ENCODE peak calls at places on chromosomes 7 and 10, in ten cellular contexts. One of them, this sample, is unnamed.
A peak's percentile ranks its signal among the peaks of the same experiment; 100 is the strongest.

GRCh38 chr7:159031750-159032149 is 112.9 kb downstream of the VIPR2 start:
- DNase-seq in adipocyte: no peak
- DNase-seq in fibroblast of gingiva: no peak
- DNase-seq in C1 segment of cervical spinal cord: no peak
- DNase-seq in mesendoderm: no peak
- DNase-seq in NAMALWA: no peak
- DNase-seq in aorta: no peak
- DNase-seq in ELR: no peak
- DNase-seq in mesothelial cell of epicardium: no peak
- DNase-seq in stimulated activated CD8-positive, alpha-beta memory T cell treated with anti-CD3 and anti-CD28 coated beads, Interleukin-7, amount 100 ng/mL, for 48 hours: no peak
- DNase-seq in this sample: no peak

GRCh38 chr7:151079199-151079910 is 1.3 kb downstream of the FASTK start:
- DNase-seq in adipocyte: no peak
- DNase-seq in fibroblast of gingiva: no peak
- DNase-seq in C1 segment of cervical spinal cord: no peak
- DNase-seq in mesendoderm: no peak
- DNase-seq in NAMALWA: no peak
- DNase-seq in aorta: no peak
- DNase-seq in ELR: no peak
- DNase-seq in mesothelial cell of epicardium: no peak
- DNase-seq in stimulated activated CD8-positive, alpha-beta memory T cell treated with anti-CD3 and anti-CD28 coated beads, Interleukin-7, amount 100 ng/mL, for 48 hours: no peak
- DNase-seq in this sample: no peak

GRCh38 chr7:123341102-123341501 is 141.3 kb upstream of the SLC13A1 start:
- DNase-seq in adipocyte: no peak
- DNase-seq in fibroblast of gingiva: no peak
- DNase-seq in C1 segment of cervical spinal cord: no peak
- DNase-seq in mesendoderm: no peak
- DNase-seq in NAMALWA: no peak
- DNase-seq in aorta: no peak
- DNase-seq in ELR: no peak
- DNase-seq in mesothelial cell of epicardium: no peak
- DNase-seq in stimulated activated CD8-positive, alpha-beta memory T cell treated with anti-CD3 and anti-CD28 coated beads, Interleukin-7, amount 100 ng/mL, for 48 hours: no peak
- DNase-seq in this sample: no peak

GRCh38 chr7:139105037-139105382 is 4.5 kb downstream of the ZC3HAV1 start:
- DNase-seq in adipocyte: no peak
- DNase-seq in fibroblast of gingiva: no peak
- DNase-seq in C1 segment of cervical spinal cord: no peak
- DNase-seq in mesendoderm: no peak
- DNase-seq in NAMALWA: peak; percentile 45
- DNase-seq in aorta: no peak
- DNase-seq in ELR: no peak
- DNase-seq in mesothelial cell of epicardium: no peak
- DNase-seq in stimulated activated CD8-positive, alpha-beta memory T cell treated with anti-CD3 and anti-CD28 coated beads, Interleukin-7, amount 100 ng/mL, for 48 hours: no peak
- DNase-seq in this sample: no peak

GRCh38 chr7:7968544-7969305 is at the start of gene GLCCI1:
- DNase-seq in adipocyte: peak; percentile 98
- DNase-seq in fibroblast of gingiva: peak; percentile 95
- DNase-seq in C1 segment of cervical spinal cord: peak; percentile 98
- DNase-seq in mesendoderm: peak; percentile 99
- DNase-seq in NAMALWA: peak; percentile 100
- DNase-seq in aorta: peak; percentile 98
- DNase-seq in ELR: peak; percentile 98
- DNase-seq in mesothelial cell of epicardium: peak; percentile 97
- DNase-seq in stimulated activated CD8-positive, alpha-beta memory T cell treated with anti-CD3 and anti-CD28 coated beads, Interleukin-7, amount 100 ng/mL, for 48 hours: peak; percentile 90
- DNase-seq in this sample: peak; percentile 98

GRCh38 chr7:47506716-47507354 is 75.1 kb downstream of the TNS3 start:
- DNase-seq in adipocyte: peak; percentile 51
- DNase-seq in fibroblast of gingiva: no peak
- DNase-seq in C1 segment of cervical spinal cord: no peak
- DNase-seq in mesendoderm: no peak
- DNase-seq in NAMALWA: no peak
- DNase-seq in aorta: peak; percentile 75
- DNase-seq in ELR: no peak
- DNase-seq in mesothelial cell of epicardium: no peak
- DNase-seq in stimulated activated CD8-positive, alpha-beta memory T cell treated with anti-CD3 and anti-CD28 coated beads, Interleukin-7, amount 100 ng/mL, for 48 hours: no peak
- DNase-seq in this sample: no peak

GRCh38 chr10:19783721-19784120 is 32.5 kb upstream of the PLXDC2 start:
- DNase-seq in adipocyte: no peak
- DNase-seq in fibroblast of gingiva: no peak
- DNase-seq in C1 segment of cervical spinal cord: no peak
- DNase-seq in mesendoderm: no peak
- DNase-seq in NAMALWA: no peak
- DNase-seq in aorta: no peak
- DNase-seq in ELR: no peak
- DNase-seq in mesothelial cell of epicardium: no peak
- DNase-seq in stimulated activated CD8-positive, alpha-beta memory T cell treated with anti-CD3 and anti-CD28 coated beads, Interleukin-7, amount 100 ng/mL, for 48 hours: no peak
- DNase-seq in this sample: no peak

GRCh38 chr7:33711231-33712019 is 193.9 kb upstream of the BMPER start:
- DNase-seq in adipocyte: no peak
- DNase-seq in fibroblast of gingiva: no peak
- DNase-seq in C1 segment of cervical spinal cord: no peak
- DNase-seq in mesendoderm: peak; percentile 87
- DNase-seq in NAMALWA: no peak
- DNase-seq in aorta: no peak
- DNase-seq in ELR: no peak
- DNase-seq in mesothelial cell of epicardium: no peak
- DNase-seq in stimulated activated CD8-positive, alpha-beta memory T cell treated with anti-CD3 and anti-CD28 coated beads, Interleukin-7, amount 100 ng/mL, for 48 hours: no peak
- DNase-seq in this sample: no peak

GRCh38 chr10:126913316-126913715 is 8.1 kb downstream of the DOCK1 start:
- DNase-seq in adipocyte: no peak
- DNase-seq in fibroblast of gingiva: no peak
- DNase-seq in C1 segment of cervical spinal cord: no peak
- DNase-seq in mesendoderm: no peak
- DNase-seq in NAMALWA: no peak
- DNase-seq in aorta: no peak
- DNase-seq in ELR: no peak
- DNase-seq in mesothelial cell of epicardium: no peak
- DNase-seq in stimulated activated CD8-positive, alpha-beta memory T cell treated with anti-CD3 and anti-CD28 coated beads, Interleukin-7, amount 100 ng/mL, for 48 hours: no peak
- DNase-seq in this sample: no peak

GRCh38 chr7:107045195-107045960 is 873 bp downstream of the PRKAR2B start:
- DNase-seq in adipocyte: peak; percentile 49
- DNase-seq in fibroblast of gingiva: no peak
- DNase-seq in C1 segment of cervical spinal cord: no peak
- DNase-seq in mesendoderm: peak; percentile 43
- DNase-seq in NAMALWA: peak; percentile 65
- DNase-seq in aorta: no peak
- DNase-seq in ELR: peak; percentile 16
- DNase-seq in mesothelial cell of epicardium: peak; percentile 41
- DNase-seq in stimulated activated CD8-positive, alpha-beta memory T cell treated with anti-CD3 and anti-CD28 coated beads, Interleukin-7, amount 100 ng/mL, for 48 hours: no peak
- DNase-seq in this sample: no peak

GRCh38 chr10:113386005-113386404 is 166.8 kb upstream of the HABP2 start:
- DNase-seq in adipocyte: peak; percentile 65
- DNase-seq in fibroblast of gingiva: peak; percentile 7
- DNase-seq in C1 segment of cervical spinal cord: no peak
- DNase-seq in mesendoderm: no peak
- DNase-seq in NAMALWA: no peak
- DNase-seq in aorta: peak; percentile 85
- DNase-seq in ELR: peak; percentile 72
- DNase-seq in mesothelial cell of epicardium: no peak
- DNase-seq in stimulated activated CD8-positive, alpha-beta memory T cell treated with anti-CD3 and anti-CD28 coated beads, Interleukin-7, amount 100 ng/mL, for 48 hours: no peak
- DNase-seq in this sample: peak; percentile 72

GRCh38 chr10:50981385-50981784 is 92.9 kb upstream of the PRKG1 start:
- DNase-seq in adipocyte: no peak
- DNase-seq in fibroblast of gingiva: no peak
- DNase-seq in C1 segment of cervical spinal cord: no peak
- DNase-seq in mesendoderm: no peak
- DNase-seq in NAMALWA: no peak
- DNase-seq in aorta: no peak
- DNase-seq in ELR: no peak
- DNase-seq in mesothelial cell of epicardium: no peak
- DNase-seq in stimulated activated CD8-positive, alpha-beta memory T cell treated with anti-CD3 and anti-CD28 coated beads, Interleukin-7, amount 100 ng/mL, for 48 hours: no peak
- DNase-seq in this sample: no peak

GRCh38 chr7:70728873-70729552 is 402.9 kb upstream of the GALNT17 start:
- DNase-seq in adipocyte: peak; percentile 77
- DNase-seq in fibroblast of gingiva: no peak
- DNase-seq in C1 segment of cervical spinal cord: peak; percentile 17
- DNase-seq in mesendoderm: peak; percentile 93
- DNase-seq in NAMALWA: no peak
- DNase-seq in aorta: no peak
- DNase-seq in ELR: no peak
- DNase-seq in mesothelial cell of epicardium: no peak
- DNase-seq in stimulated activated CD8-positive, alpha-beta memory T cell treated with anti-CD3 and anti-CD28 coated beads, Interleukin-7, amount 100 ng/mL, for 48 hours: no peak
- DNase-seq in this sample: peak; percentile 88

GRCh38 chr10:115727114-115727513 is 545.9 kb downstream of the GFRA1 start:
- DNase-seq in adipocyte: no peak
- DNase-seq in fibroblast of gingiva: no peak
- DNase-seq in C1 segment of cervical spinal cord: no peak
- DNase-seq in mesendoderm: no peak
- DNase-seq in NAMALWA: no peak
- DNase-seq in aorta: no peak
- DNase-seq in ELR: no peak
- DNase-seq in mesothelial cell of epicardium: no peak
- DNase-seq in stimulated activated CD8-positive, alpha-beta memory T cell treated with anti-CD3 and anti-CD28 coated beads, Interleukin-7, amount 100 ng/mL, for 48 hours: no peak
- DNase-seq in this sample: no peak